ENCODE peak calls at places on chromosomes 13 and 19, in eight cellular contexts. C is WTC11; L is DMS53; X is MV-4-11; A is suprapubic skin; J is stimulated activated CD4-positive, alpha-beta T cell treated with anti-CD3 and anti-CD28 coated beads, Interleukin-1b, Interleukin-23, amount 100 ng/mL, for 24 hours; N is activated naive CD4-positive, alpha-beta T cell treated with Interleukin-2 at 50 U/mL for 16 hours; R is glutamatergic neuron. D is an unnamed sample.

GRCh38 chr19:33240181-33240771 is 14.6 kb upstream of the SLC7A10 start:
- DNase-seq in C (no peak), L (no peak), X (no peak), A (peak), J (no peak), N (no peak), R (peak), D (no peak)

GRCh38 chr19:45809643-45810159 is 5.4 kb downstream of the RSPH6A start:
- DNase-seq in C (no peak), L (peak), X (peak), A (no peak), J (no peak), N (no peak), R (no peak), D (no peak)

GRCh38 chr19:55116232-55117062 is 990 bp downstream of the PPP1R12C start:
- DNase-seq in C (no peak), L (peak), X (peak), A (peak), J (peak), N (peak), R (peak), D (no peak)

GRCh38 chr19:16035601-16036297 is 40.5 kb upstream of the TPM4 start:
- DNase-seq in C (no peak), L (no peak), X (no peak), A (peak), J (no peak), N (no peak), R (no peak), D (no peak)

GRCh38 chr19:10797078-10797477 is 38.9 kb downstream of the TMED1 start:
- DNase-seq in C (no peak), L (no peak), X (no peak), A (no peak), J (no peak), N (peak), R (no peak), D (no peak)

GRCh38 chr13:36712785-36713184 is 39.0 kb downstream of the SERTM1 start:
- DNase-seq in C (no peak), L (no peak), X (no peak), A (no peak), J (no peak), N (no peak), R (no peak), D (no peak)

GRCh38 chr13:21402586-21403307 is 56.4 kb downstream of the ZDHHC20 start:
- DNase-seq in C (no peak), L (peak), X (no peak), A (no peak), J (no peak), N (no peak), R (no peak), D (no peak)

GRCh38 chr19:24000656-24001055 is 86.0 kb downstream of the ZNF726 start:
- DNase-seq in C (no peak), L (peak), X (no peak), A (no peak), J (no peak), N (no peak), R (no peak), D (no peak)

GRCh38 chr13:93244141-93244917 is 17.7 kb downstream of the GPC6 start:
- DNase-seq in C (no peak), L (no peak), X (no peak), A (peak), J (no peak), N (no peak), R (no peak), D (peak)

D was measured in WERI-Rb-1.